ENCODE peak calls at places on chromosome 19, in five cellular contexts. J is astrocyte of the cerebellum, G is WTC11, Z is cardiac muscle cell, B is epithelial cell of esophagus. A is an unnamed sample.

GRCh38 chr19:9165256-9165655 is 13.5 kb upstream of the OR7D2 start:
- DNase-seq in J (no peak), G (no peak), Z (peak), B (peak), A (no peak)

GRCh38 chr19:54660967-54661366 is 1.8 kb upstream of the LILRB4 start:
- DNase-seq in J (no peak), G (no peak), Z (no peak), B (no peak), A (no peak)

GRCh38 chr19:7730286-7731217 is 1.4 kb downstream of the CLEC4G start:
- DNase-seq in J (no peak), G (peak), Z (no peak), B (no peak), A (no peak)

GRCh38 chr19:13256918-13257317 is 106.7 kb downstream of the IER2 start:
- DNase-seq in J (no peak), G (no peak), Z (no peak), B (no peak), A (no peak)

GRCh38 chr19:46849610-46850009 is 1.0 kb downstream of the AP2S1 start:
- DNase-seq in J (no peak), G (no peak), Z (no peak), B (no peak), A (no peak)

GRCh38 chr19:51389143-51389542 is 1.2 kb downstream of the C19orf84 start:
- DNase-seq in J (no peak), G (no peak), Z (no peak), B (no peak), A (no peak)

GRCh38 chr19:43779820-43780219 is 953 bp downstream of the KCNN4 start:
- DNase-seq in J (no peak), G (no peak), Z (no peak), B (no peak), A (no peak)

GRCh38 chr19:5967994-5968430 is 9.9 kb downstream of the RANBP3 start:
- DNase-seq in J (peak), G (peak), Z (peak), B (peak), A (no peak)

GRCh38 chr19:39949026-39949747 is 14.8 kb upstream of the FCGBP start:
- DNase-seq in J (no peak), G (no peak), Z (no peak), B (no peak), A (no peak)

GRCh38 chr19:19224852-19225494 is 13.2 kb downstream of the NCAN start:
- DNase-seq in J (no peak), G (peak), Z (peak), B (peak), A (no peak)

GRCh38 chr19:31648347-31648746 is 299.1 kb upstream of the TSHZ3 start:
- DNase-seq in J (peak), G (no peak), Z (no peak), B (no peak), A (no peak)

GRCh38 chr19:53132231-53132991 is at the start of gene ZNF415:
- DNase-seq in J (peak), G (peak), Z (peak), B (peak), A (peak)

GRCh38 chr19:46381746-46382345 is 31.5 kb downstream of the CCDC8 start:
- DNase-seq in J (no peak), G (no peak), Z (no peak), B (no peak), A (no peak)

GRCh38 chr19:3775374-3775711 is 3.3 kb upstream of the RAX2 start:
- DNase-seq in J (no peak), G (no peak), Z (no peak), B (no peak), A (no peak)

GRCh38 chr19:625257-625656 is 8.1 kb downstream of the POLRMT start:
- DNase-seq in J (no peak), G (no peak), Z (no peak), B (no peak), A (no peak)

GRCh38 chr19:56105090-56105701 is 15.9 kb downstream of the ZNF787 start:
- DNase-seq in J (peak), G (peak), Z (peak), B (peak), A (peak)

GRCh38 chr19:959935-960502 is 24.1 kb upstream of the WDR18 start:
- DNase-seq in J (no peak), G (peak), Z (no peak), B (no peak), A (no peak)

GRCh38 chr19:28039677-28040381 is 1173.1 kb downstream of the UQCRFS1 start:
- DNase-seq in J (no peak), G (no peak), Z (no peak), B (no peak), A (no peak)

GRCh38 chr19:36986601-36987000 is 70.5 kb downstream of the ZNF568 start:
- DNase-seq in J (no peak), G (no peak), Z (no peak), B (no peak), A (no peak)

GRCh38 chr19:2356036-2356646 is 3.9 kb upstream of the TMPRSS9 start:
- DNase-seq in J (no peak), G (no peak), Z (no peak), B (no peak), A (no peak)

GRCh38 chr19:12899891-12900518 is 9.0 kb downstream of the GCDH start:
- DNase-seq in J (no peak), G (no peak), Z (no peak), B (no peak), A (no peak)

GRCh38 chr19:782195-783043 is 14.8 kb upstream of the PTBP1 start:
- DNase-seq in J (no peak), G (peak), Z (peak), B (peak), A (peak)

GRCh38 chr19:308471-309205 is 17.4 kb upstream of the PLPP2 start:
- DNase-seq in J (no peak), G (no peak), Z (no peak), B (no peak), A (no peak)

GRCh38 chr19:11581740-11582139 is 4.3 kb upstream of the ACP5 start:
- DNase-seq in J (no peak), G (no peak), Z (peak), B (no peak), A (no peak)

GRCh38 chr19:1648926-1649541 is 3.4 kb downstream of the TCF3 start:
- DNase-seq in J (no peak), G (no peak), Z (no peak), B (no peak), A (no peak)

GRCh38 chr19:10007366-10007765 is 2.9 kb downstream of the COL5A3 start:
- DNase-seq in J (no peak), G (no peak), Z (no peak), B (no peak), A (no peak)

GRCh38 chr19:51488491-51488890 is 10.2 kb downstream of the CEACAM18 start:
- DNase-seq in J (no peak), G (no peak), Z (no peak), B (no peak), A (no peak)

GRCh38 chr19:8340341-8341096 is 2.5 kb downstream of the KANK3 start:
- DNase-seq in J (no peak), G (peak), Z (peak), B (no peak), A (no peak)

GRCh38 chr19:17641846-17642245 is 46.3 kb downstream of the UNC13A start:
- DNase-seq in J (no peak), G (no peak), Z (no peak), B (no peak), A (no peak)

GRCh38 chr19:4393947-4394590 is 6.3 kb downstream of the SH3GL1 start:
- DNase-seq in J (no peak), G (no peak), Z (peak), B (no peak), A (peak)

GRCh38 chr19:47093254-47093653 is 20.3 kb downstream of the ZC3H4 start:
- DNase-seq in J (no peak), G (no peak), Z (no peak), B (no peak), A (no peak)

GRCh38 chr19:4385291-4386037 is 14.9 kb downstream of the SH3GL1 start:
- DNase-seq in J (no peak), G (no peak), Z (no peak), B (no peak), A (no peak)

GRCh38 chr19:10766681-10767201 is 48.9 kb downstream of the DNM2 start:
- DNase-seq in J (no peak), G (no peak), Z (peak), B (no peak), A (no peak)

GRCh38 chr19:32047788-32048187 is 297.6 kb upstream of the ZNF507 start:
- DNase-seq in J (no peak), G (no peak), Z (no peak), B (no peak), A (no peak)

GRCh38 chr19:57887195-57887941 is 1.5 kb downstream of the ZNF814 start:
- DNase-seq in J (no peak), G (peak), Z (peak), B (peak), A (peak)

GRCh38 chr19:45439569-45440258 is 16.0 kb upstream of the ERCC1 start:
- DNase-seq in J (no peak), G (peak), Z (peak), B (peak), A (no peak)

A was measured in retinal pigment epithelial cell.